ENCODE peak calls at places on chromosomes 12 and 14, in six cellular contexts. Q, N, H, D, T and R are unnamed samples.

GRCh38 chr12:4112734-4113396 is 160.7 kb upstream of the CCND2 start:
- DNase-seq in Q (no peak), N (no peak), H (no peak), D (no peak), T (no peak), R (no peak)

GRCh38 chr12:69024907-69025306 is 91.9 kb upstream of the CPM start:
- DNase-seq in Q (peak; percentile 69), N (no peak), H (peak; percentile 47), D (no peak), T (peak; percentile 71), R (no peak)

GRCh38 chr12:103771466-103771865 is 69.6 kb downstream of the NT5DC3 start:
- DNase-seq in Q (peak; percentile 72), N (peak; percentile 27), H (no peak), D (peak; percentile 82), T (peak; percentile 63), R (peak; percentile 43)

GRCh38 chr12:12689672-12690287 is 6.2 kb downstream of the GPR19 start:
- DNase-seq in Q (no peak), N (no peak), H (no peak), D (no peak), T (no peak), R (no peak)

GRCh38 chr14:86532219-86532618 is 1002.3 kb downstream of the FLRT2 start:
- DNase-seq in Q (peak; percentile 49), N (no peak), H (no peak), D (no peak), T (no peak), R (no peak)

GRCh38 chr14:21241218-21241819 is 27.9 kb downstream of the HNRNPC start:
- DNase-seq in Q (peak; percentile 56), N (no peak), H (no peak), D (peak; percentile 39), T (peak; percentile 56), R (no peak)

GRCh38 chr12:28578361-28578760 is 388.1 kb downstream of the CCDC91 start:
- DNase-seq in Q (no peak), N (no peak), H (no peak), D (no peak), T (peak; percentile 64), R (no peak)

GRCh38 chr12:7959278-7960063 is 23.5 kb upstream of the SLC2A3 start:
- DNase-seq in Q (peak; percentile 52), N (no peak), H (peak; percentile 96), D (peak; percentile 97), T (peak; percentile 25), R (no peak)

GRCh38 chr14:72024043-72024407 is 91.8 kb downstream of the RGS6 start:
- DNase-seq in Q (peak; percentile 62), N (no peak), H (no peak), D (peak; percentile 83), T (peak; percentile 35), R (no peak)

GRCh38 chr14:49946320-49947141 is 53.6 kb downstream of the ARF6 start:
- DNase-seq in Q (peak; percentile 93), N (no peak), H (peak; percentile 91), D (no peak), T (peak; percentile 80), R (peak; percentile 28)

GRCh38 chr12:47745485-47746041 is 13.1 kb downstream of the RAPGEF3 start:
- DNase-seq in Q (no peak), N (no peak), H (no peak), D (no peak), T (no peak), R (no peak)

GRCh38 chr14:44783899-44784298 is 177.8 kb downstream of the KLHL28 start:
- DNase-seq in Q (no peak), N (no peak), H (no peak), D (no peak), T (no peak), R (no peak)

GRCh38 chr14:43539210-43539609 is 967.9 kb downstream of the FSCB start:
- DNase-seq in Q (peak; percentile 63), N (no peak), H (no peak), D (peak; percentile 84), T (peak; percentile 37), R (peak; percentile 14)

GRCh38 chr12:124869011-124869665 is 5.5 kb upstream of the SCARB1 start:
- DNase-seq in Q (no peak), N (no peak), H (no peak), D (peak; percentile 55), T (no peak), R (peak; percentile 10)

GRCh38 chr12:118544569-118544968 is 168.2 kb downstream of the SUDS3 start:
- DNase-seq in Q (peak; percentile 65), N (no peak), H (no peak), D (no peak), T (peak; percentile 41), R (no peak)

GRCh38 chr14:99221445-99221844 is 50.6 kb downstream of the BCL11B start:
- DNase-seq in Q (no peak), N (no peak), H (no peak), D (no peak), T (no peak), R (no peak)

GRCh38 chr12:32183646-32184045 is 77.0 kb downstream of the BICD1 start:
- DNase-seq in Q (peak; percentile 60), N (no peak), H (no peak), D (peak; percentile 27), T (peak; percentile 8), R (no peak)

GRCh38 chr12:34396861-34397590 is 374.7 kb downstream of the ALG10 start:
- DNase-seq in Q (no peak), N (peak; percentile 2), H (no peak), D (no peak), T (no peak), R (peak; percentile 6)

GRCh38 chr12:57452937-57453509 is 2.1 kb upstream of the INHBE start:
- DNase-seq in Q (peak; percentile 86), N (peak; percentile 80), H (peak; percentile 47), D (peak; percentile 95), T (peak; percentile 89), R (peak; percentile 84)

GRCh38 chr12:57455374-57456144 is 452 bp downstream of the INHBE start:
- DNase-seq in Q (no peak), N (peak; percentile 45), H (no peak), D (no peak), T (no peak), R (no peak)

GRCh38 chr12:57454566-57455373 is at the start of gene INHBE:
- DNase-seq in Q (no peak), N (peak; percentile 64), H (no peak), D (peak; percentile 97), T (peak; percentile 63), R (no peak)

GRCh38 chr12:57452181-57452936 is 2.7 kb upstream of the INHBE start:
- DNase-seq in Q (peak; percentile 64), N (peak; percentile 38), H (no peak), D (peak; percentile 27), T (peak; percentile 93), R (no peak)

GRCh38 chr12:57454213-57454565 is 918 bp upstream of the INHBE start:
- DNase-seq in Q (no peak), N (no peak), H (no peak), D (no peak), T (no peak), R (no peak)
- H3K4me1 ChIP-seq in Q (peaks cover 23% of the 10 kb centered on the region), N (peaks cover 35% of the 10 kb centered on the region), H (peaks cover 43% of the 10 kb centered on the region), D (peaks cover 60% of the 10 kb centered on the region), T (peaks cover 43% of the 10 kb centered on the region), R (no peaks in the 10 kb centered on the region)

GRCh38 chr12:65121049-65121955 is at the start of gene WIF1:
- DNase-seq in Q (peak; percentile 10), N (peak; percentile 21), H (no peak), D (peak; percentile 92), T (peak; percentile 38), R (peak; percentile 18)
- H3K4me3 ChIP-seq in Q (peak within 1 kb of the TSS; percentile 48), N (peak within 1 kb of the TSS; percentile 45), H (no peak within 1 kb of the TSS), D (peak within 1 kb of the TSS; percentile 58), T (peak within 1 kb of the TSS; percentile 48), R (peak within 1 kb of the TSS; percentile 48)

GRCh38 chr12:116264525-116265070 is 12.9 kb downstream of the MED13L start:
- DNase-seq in Q (no peak), N (no peak), H (no peak), D (peak; percentile 18), T (no peak), R (no peak)

GRCh38 chr12:116263844-116264243 is 13.6 kb downstream of the MED13L start:
- DNase-seq in Q (no peak), N (no peak), H (no peak), D (peak; percentile 46), T (no peak), R (no peak)

GRCh38 chr12:116261525-116262100 is 15.9 kb downstream of the MED13L start:
- DNase-seq in Q (no peak), N (no peak), H (no peak), D (no peak), T (no peak), R (no peak)

GRCh38 chr12:116263431-116263830 is 14.1 kb downstream of the MED13L start:
- DNase-seq in Q (no peak), N (no peak), H (no peak), D (no peak), T (no peak), R (no peak)

GRCh38 chr12:116262741-116263140 is 14.8 kb downstream of the MED13L start:
- DNase-seq in Q (no peak), N (no peak), H (no peak), D (no peak), T (no peak), R (no peak)
- H3K4me1 ChIP-seq in Q (peaks cover 35% of the 10 kb centered on the region), N (peaks cover 83% of the 10 kb centered on the region), H (peaks cover 29% of the 10 kb centered on the region), D (peaks cover 50% of the 10 kb centered on the region), T (peaks cover 66% of the 10 kb centered on the region), R (peaks cover 28% of the 10 kb centered on the region)

GRCh38 chr12:130137141-130138018 is 24.9 kb upstream of the FZD10 start:
- DNase-seq in Q (no peak), N (no peak), H (no peak), D (peak; percentile 43), T (no peak), R (no peak)
- H3K4me3 ChIP-seq in Q (no peak overlapping the region), N (no peak overlapping the region), H (no peak overlapping the region), D (no peak overlapping the region), T (no peak overlapping the region), R (no peak overlapping the region)

GRCh38 chr14:64950889-64951288 is 8.3 kb upstream of the GPX2 start:
- DNase-seq in Q (no peak), N (peak; percentile 70), H (no peak), D (no peak), T (no peak), R (no peak)

GRCh38 chr14:64951724-64952123 is 9.2 kb upstream of the GPX2 start:
- DNase-seq in Q (no peak), N (peak; percentile 37), H (no peak), D (no peak), T (no peak), R (no peak)

GRCh38 chr14:64953310-64953654 is 10.7 kb upstream of the GPX2 start:
- DNase-seq in Q (no peak), N (no peak), H (no peak), D (no peak), T (no peak), R (no peak)

GRCh38 chr14:64952598-64953309 is 10.2 kb upstream of the GPX2 start:
- DNase-seq in Q (no peak), N (no peak), H (no peak), D (peak; percentile 64), T (peak; percentile 21), R (no peak)

GRCh38 chr14:64951291-64951690 is 8.7 kb upstream of the GPX2 start:
- DNase-seq in Q (no peak), N (no peak), H (no peak), D (no peak), T (no peak), R (no peak)
- H3K4me1 ChIP-seq in Q (no peaks in the 10 kb centered on the region), N (peaks cover 45% of the 10 kb centered on the region), H (no peaks in the 10 kb centered on the region), D (peaks cover 16% of the 10 kb centered on the region), T (no peaks in the 10 kb centered on the region), R (no peaks in the 10 kb centered on the region)

GRCh38 chr14:37566811-37567371 is 28.2 kb downstream of the FOXA1 start:
- DNase-seq in Q (peak; percentile 98), N (no peak), H (peak; percentile 96), D (peak; percentile 28), T (no peak), R (no peak)
- H3K4me3 ChIP-seq in Q (peak overlapping the region; percentile 60), N (no peak overlapping the region), H (peak overlapping the region; percentile 59), D (no peak overlapping the region), T (no peak overlapping the region), R (no peak overlapping the region)